ENCODE peak calls at places on chromosomes 3 and 15, in nine cellular contexts. U is CD8-positive, alpha-beta memory T cell; D is astrocyte of the spinal cord; P is Panc1; M is thoracic aorta; Z is heart right ventricle; T is A549; F is IMR-90; I is lower lobe of right lung. R is an unnamed sample.
A peak's percentile ranks its signal among the peaks of the same experiment; 100 is the strongest.

GRCh38 chr3:60056394-60056793 is 1006.6 kb upstream of the CFAP20DC start:
- DNase-seq in F (no peak), U (no peak), I (no peak), D (no peak), T (no peak), P (no peak), M (no peak), Z (no peak), R (no peak)

GRCh38 chr3:185950720-185951119 is 12.9 kb upstream of the TRA2B start:
- DNase-seq in T (no peak), Z (no peak), M (no peak), F (no peak), I (no peak), D (no peak), P (no peak), U (no peak), R (no peak)

GRCh38 chr3:66372681-66373350 is 128.0 kb downstream of the LRIG1 start:
- DNase-seq in F (peak; percentile 20), I (no peak), M (no peak), Z (peak; percentile 59), P (no peak), U (peak; percentile 28), D (no peak), T (peak; percentile 9), R (no peak)

GRCh38 chr15:96187916-96188315 is 142.6 kb upstream of the NR2F2 start:
- DNase-seq in Z (no peak), D (no peak), F (no peak), P (no peak), I (no peak), U (no peak), T (no peak), M (no peak), R (no peak)

GRCh38 chr3:123871946-123872345 is 12.2 kb downstream of the MYLK start:
- DNase-seq in D (peak; percentile 67), F (peak; percentile 23), U (no peak), P (no peak), Z (no peak), I (no peak), T (no peak), M (no peak), R (no peak)

GRCh38 chr3:165196577-165197561 is 685 bp upstream of the SLITRK3 start:
- DNase-seq in F (no peak), T (no peak), M (no peak), U (no peak), I (no peak), Z (no peak), D (no peak), P (no peak), R (no peak)

GRCh38 chr3:377158-377561 is 180.6 kb downstream of the CHL1 start:
- DNase-seq in M (no peak), U (no peak), Z (no peak), P (peak; percentile 13), I (no peak), F (peak; percentile 63), D (peak; percentile 44), T (peak; percentile 50), R (peak; percentile 8)

GRCh38 chr3:129383292-129383860 is 45.1 kb downstream of the EFCAB12 start:
- DNase-seq in D (peak; percentile 68), P (peak; percentile 42), T (peak; percentile 71), F (peak; percentile 85), M (no peak), I (no peak), U (peak; percentile 6), Z (no peak), R (peak; percentile 22)

GRCh38 chr3:156803949-156804741 is 22.0 kb upstream of the LEKR1 start:
- DNase-seq in M (no peak), F (no peak), D (no peak), Z (no peak), T (no peak), I (no peak), U (no peak), P (no peak), R (no peak)

GRCh38 chr15:101027920-101028319 is 108.8 kb downstream of the LRRK1 start:
- DNase-seq in U (no peak), D (no peak), Z (no peak), I (no peak), F (no peak), M (no peak), T (no peak), P (no peak), R (no peak)

GRCh38 chr15:99729920-99730319 is 3.3 kb downstream of the LYSMD4 start:
- DNase-seq in P (peak; percentile 13), I (no peak), Z (no peak), U (no peak), D (peak; percentile 45), M (no peak), T (peak; percentile 34), F (peak; percentile 61), R (no peak)

GRCh38 chr15:33013827-33014445 is 180.6 kb downstream of the FMN1 start:
- DNase-seq in T (peak; percentile 81), M (no peak), D (peak; percentile 67), I (no peak), U (no peak), F (peak; percentile 80), P (peak; percentile 80), Z (no peak), R (no peak)

GRCh38 chr3:9754678-9755077 is 4.9 kb downstream of the OGG1 start:
- DNase-seq in M (no peak), Z (no peak), U (no peak), I (no peak), D (no peak), F (no peak), P (no peak), T (no peak), R (no peak)

GRCh38 chr15:69027976-69028518 is 13.6 kb downstream of the NOX5 start:
- DNase-seq in M (no peak), T (no peak), Z (no peak), I (no peak), P (no peak), F (no peak), U (no peak), D (no peak), R (no peak)

GRCh38 chr15:70576276-70576675 is 187.1 kb downstream of the UACA start:
- DNase-seq in T (no peak), P (no peak), D (no peak), I (no peak), M (no peak), U (no peak), F (no peak), Z (no peak), R (no peak)

GRCh38 chr3:194375921-194376570 is 6.5 kb upstream of the LRRC15 start:
- DNase-seq in D (no peak), T (peak; percentile 11), Z (no peak), U (no peak), M (no peak), P (no peak), I (no peak), F (no peak), R (no peak)
- H3K4me3 ChIP-seq in D (no peak overlapping the region), T (no peak overlapping the region), Z (no peak overlapping the region), U (no peak overlapping the region), M (no peak overlapping the region), P (no peak overlapping the region), I (no peak overlapping the region), F (no peak overlapping the region), R (no peak overlapping the region)

DNA sequence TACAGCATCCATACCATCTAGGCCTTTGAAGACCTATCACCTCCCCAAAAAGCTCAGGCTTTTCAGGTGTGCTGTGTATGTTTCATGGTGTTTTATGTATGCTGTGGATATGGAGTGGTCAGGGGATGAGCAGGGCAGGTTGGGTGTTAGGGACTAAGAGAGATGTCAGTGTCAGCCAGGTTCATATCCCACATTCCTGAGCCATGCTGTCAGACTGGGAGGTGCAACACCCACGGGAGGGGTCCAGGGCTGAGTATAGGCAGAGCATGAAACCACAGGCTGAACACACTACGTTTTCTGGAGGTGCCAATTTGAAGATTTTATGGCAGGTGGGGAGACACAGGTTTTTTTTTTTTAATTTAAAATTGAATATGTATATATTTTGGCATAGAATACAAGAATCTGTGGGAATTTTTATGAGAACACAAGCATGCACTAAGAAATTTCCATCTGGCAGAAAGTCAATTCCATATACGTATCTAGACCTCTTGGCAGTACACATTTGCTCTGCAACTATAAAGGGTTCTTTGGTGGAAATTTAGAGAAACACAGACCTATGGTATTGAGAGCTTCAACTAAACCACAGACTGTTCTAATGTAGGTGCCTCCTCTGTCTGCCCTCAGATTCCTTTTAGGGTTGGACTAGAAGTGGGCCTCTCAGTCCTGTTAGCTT is 101.9 kb upstream of the RNU6-1 start:
- DNase-seq in U (no peak), Z (no peak), F (peak; percentile 12), I (no peak), M (no peak), D (no peak), P (no peak), T (peak; percentile 34), R (no peak)
- H3K4me3 ChIP-seq in U (no peak overlapping the region), Z (no peak overlapping the region), F (no peak overlapping the region), I (no peak overlapping the region), M (no peak overlapping the region), D (no peak overlapping the region), P (no peak overlapping the region), T (no peak overlapping the region), R (no peak overlapping the region)

GRCh38 chr15:73928241-73928579 is 1.9 kb downstream of the LOXL1 start:
- DNase-seq in Z (no peak), T (no peak), P (no peak), U (no peak), M (no peak), I (peak; percentile 35), F (no peak), D (no peak), R (no peak)

GRCh38 chr15:73928971-73929627 is 2.8 kb downstream of the LOXL1 start:
- DNase-seq in I (peak; percentile 24), M (no peak), U (no peak), F (no peak), Z (no peak), T (no peak), D (no peak), P (no peak), R (no peak)

GRCh38 chr15:73926191-73927002 is at the start of gene LOXL1:
- DNase-seq in D (peak; percentile 95), I (peak; percentile 66), M (no peak), P (no peak), F (peak; percentile 92), U (no peak), Z (peak; percentile 77), T (no peak), R (no peak)

GRCh38 chr15:73927476-73928240 is 1.4 kb downstream of the LOXL1 start:
- DNase-seq in D (peak; percentile 59), I (peak; percentile 84), U (peak; percentile 63), P (no peak), F (peak; percentile 51), T (peak; percentile 49), Z (peak; percentile 67), M (no peak), R (no peak)

DNA sequence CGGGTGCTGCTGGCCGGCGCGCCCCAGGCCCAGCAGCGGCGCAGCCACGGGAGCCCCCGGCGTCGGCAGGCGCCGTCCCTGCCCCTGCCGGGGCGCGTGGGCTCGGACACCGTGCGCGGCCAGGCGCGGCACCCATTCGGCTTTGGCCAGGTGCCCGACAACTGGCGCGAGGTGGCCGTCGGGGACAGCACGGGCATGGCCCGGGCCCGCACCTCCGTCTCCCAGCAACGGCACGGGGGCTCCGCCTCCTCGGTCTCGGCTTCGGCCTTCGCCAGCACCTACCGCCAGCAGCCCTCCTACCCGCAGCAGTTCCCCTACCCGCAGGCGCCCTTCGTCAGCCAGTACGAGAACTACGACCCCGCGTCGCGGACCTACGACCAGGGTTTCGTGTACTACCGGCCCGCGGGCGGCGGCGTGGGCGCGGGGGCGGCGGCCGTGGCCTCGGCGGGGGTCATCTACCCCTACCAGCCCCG is 777 bp downstream of the LOXL1 start:
- DNase-seq in Z (peak; percentile 74), I (peak; percentile 75), P (no peak), D (no peak), M (no peak), F (no peak), U (peak; percentile 33), T (no peak), R (no peak)
- H3K4me3 ChIP-seq in Z (peak overlapping the region; percentile 68), I (peak overlapping the region; percentile 64), P (peak overlapping the region; percentile 60), D (peak overlapping the region; percentile 78), M (peak overlapping the region; percentile 85), F (peak overlapping the region; percentile 73), U (peak overlapping the region; percentile 39), T (peak overlapping the region; percentile 53), R (no peak overlapping the region)

GRCh38 chr3:139540686-139541085 is 1.1 kb upstream of the RBP1 start:
- DNase-seq in M (no peak), P (no peak), I (no peak), F (no peak), Z (no peak), U (no peak), D (no peak), T (no peak), R (no peak)
- H3K4me3 ChIP-seq in M (peak overlapping the region; percentile 88), P (no peak overlapping the region), I (no peak overlapping the region), F (no peak overlapping the region), Z (peak overlapping the region; percentile 60), U (no peak overlapping the region), D (peak overlapping the region; percentile 61), T (no peak overlapping the region), R (no peak overlapping the region)

R was measured in GM12864.